ENCODE peak calls at places on chromosomes 4 and X, in five cellular contexts. One of them, this sample, is unnamed.
A peak's percentile ranks its signal among the peaks of the same experiment; 100 is the strongest.

GRCh38 chr4:175346381-175346780 is 428.2 kb downstream of the ADAM29 start:
- DNase-seq in HL-60: no peak
- DNase-seq in stimulated activated CD4-positive, alpha-beta T cell treated with anti-CD3 and anti-CD28 coated beads, Interleukin-4, amount 100 ng/mL, for 24 hours: no peak
- DNase-seq in stimulated activated naive CD4-positive, alpha-beta T cell: no peak
- DNase-seq in NCI-H774: no peak
- DNase-seq in this sample: peak; percentile 31

GRCh38 chr4:24991015-24991414 is 39.7 kb downstream of the LGI2 start:
- DNase-seq in HL-60: no peak
- DNase-seq in stimulated activated CD4-positive, alpha-beta T cell treated with anti-CD3 and anti-CD28 coated beads, Interleukin-4, amount 100 ng/mL, for 24 hours: no peak
- DNase-seq in stimulated activated naive CD4-positive, alpha-beta T cell: no peak
- DNase-seq in NCI-H774: no peak
- DNase-seq in this sample: peak; percentile 41

GRCh38 chr4:108035691-108036090 is 46.0 kb downstream of the HADH start:
- DNase-seq in HL-60: no peak
- DNase-seq in stimulated activated CD4-positive, alpha-beta T cell treated with anti-CD3 and anti-CD28 coated beads, Interleukin-4, amount 100 ng/mL, for 24 hours: no peak
- DNase-seq in stimulated activated naive CD4-positive, alpha-beta T cell: no peak
- DNase-seq in NCI-H774: no peak
- DNase-seq in this sample: no peak

GRCh38 chr4:20288846-20289512 is 37.3 kb downstream of the SLIT2 start:
- DNase-seq in HL-60: no peak
- DNase-seq in stimulated activated CD4-positive, alpha-beta T cell treated with anti-CD3 and anti-CD28 coated beads, Interleukin-4, amount 100 ng/mL, for 24 hours: no peak
- DNase-seq in stimulated activated naive CD4-positive, alpha-beta T cell: no peak
- DNase-seq in NCI-H774: no peak
- DNase-seq in this sample: peak; percentile 41

GRCh38 chr4:94491322-94491721 is 39.6 kb downstream of the PDLIM5 start:
- DNase-seq in HL-60: no peak
- DNase-seq in stimulated activated CD4-positive, alpha-beta T cell treated with anti-CD3 and anti-CD28 coated beads, Interleukin-4, amount 100 ng/mL, for 24 hours: no peak
- DNase-seq in stimulated activated naive CD4-positive, alpha-beta T cell: no peak
- DNase-seq in NCI-H774: no peak
- DNase-seq in this sample: peak; percentile 25

GRCh38 chr4:158610790-158611189 is 60.9 kb downstream of the C4orf46 start:
- DNase-seq in HL-60: no peak
- DNase-seq in stimulated activated CD4-positive, alpha-beta T cell treated with anti-CD3 and anti-CD28 coated beads, Interleukin-4, amount 100 ng/mL, for 24 hours: no peak
- DNase-seq in stimulated activated naive CD4-positive, alpha-beta T cell: no peak
- DNase-seq in NCI-H774: no peak
- DNase-seq in this sample: no peak

GRCh38 chrX:137707348-137707747 is 141.4 kb downstream of the ZIC3 start:
- DNase-seq in HL-60: no peak
- DNase-seq in stimulated activated CD4-positive, alpha-beta T cell treated with anti-CD3 and anti-CD28 coated beads, Interleukin-4, amount 100 ng/mL, for 24 hours: no peak
- DNase-seq in stimulated activated naive CD4-positive, alpha-beta T cell: no peak
- DNase-seq in NCI-H774: no peak
- DNase-seq in this sample: no peak

GRCh38 chr4:81351653-81352455 is 119.9 kb downstream of the RASGEF1B start:
- DNase-seq in HL-60: peak; percentile 27
- DNase-seq in stimulated activated CD4-positive, alpha-beta T cell treated with anti-CD3 and anti-CD28 coated beads, Interleukin-4, amount 100 ng/mL, for 24 hours: peak; percentile 66
- DNase-seq in stimulated activated naive CD4-positive, alpha-beta T cell: peak; percentile 3
- DNase-seq in NCI-H774: peak; percentile 38
- DNase-seq in this sample: peak; percentile 41

GRCh38 chr4:141352775-141353544 is 132.3 kb downstream of the ZNF330 start:
- DNase-seq in HL-60: peak; percentile 54
- DNase-seq in stimulated activated CD4-positive, alpha-beta T cell treated with anti-CD3 and anti-CD28 coated beads, Interleukin-4, amount 100 ng/mL, for 24 hours: no peak
- DNase-seq in stimulated activated naive CD4-positive, alpha-beta T cell: no peak
- DNase-seq in NCI-H774: no peak
- DNase-seq in this sample: peak; percentile 25

GRCh38 chrX:139094671-139095592 is 383.4 kb upstream of the FGF13 start:
- DNase-seq in HL-60: no peak
- DNase-seq in stimulated activated CD4-positive, alpha-beta T cell treated with anti-CD3 and anti-CD28 coated beads, Interleukin-4, amount 100 ng/mL, for 24 hours: no peak
- DNase-seq in stimulated activated naive CD4-positive, alpha-beta T cell: no peak
- DNase-seq in NCI-H774: no peak
- DNase-seq in this sample: no peak

GRCh38 chr4:109072595-109072994 is 229.9 kb downstream of the COL25A1 start:
- DNase-seq in HL-60: peak; percentile 92
- DNase-seq in stimulated activated CD4-positive, alpha-beta T cell treated with anti-CD3 and anti-CD28 coated beads, Interleukin-4, amount 100 ng/mL, for 24 hours: no peak
- DNase-seq in stimulated activated naive CD4-positive, alpha-beta T cell: no peak
- DNase-seq in NCI-H774: no peak
- DNase-seq in this sample: peak; percentile 28

GRCh38 chr4:120773641-120774040 is 148.9 kb downstream of the PRDM5 start:
- DNase-seq in HL-60: peak; percentile 12
- DNase-seq in stimulated activated CD4-positive, alpha-beta T cell treated with anti-CD3 and anti-CD28 coated beads, Interleukin-4, amount 100 ng/mL, for 24 hours: no peak
- DNase-seq in stimulated activated naive CD4-positive, alpha-beta T cell: no peak
- DNase-seq in NCI-H774: no peak
- DNase-seq in this sample: no peak

GRCh38 chr4:47287735-47288134 is 175.8 kb downstream of the COMMD8 start:
- DNase-seq in HL-60: no peak
- DNase-seq in stimulated activated CD4-positive, alpha-beta T cell treated with anti-CD3 and anti-CD28 coated beads, Interleukin-4, amount 100 ng/mL, for 24 hours: no peak
- DNase-seq in stimulated activated naive CD4-positive, alpha-beta T cell: no peak
- DNase-seq in NCI-H774: no peak
- DNase-seq in this sample: peak; percentile 1

GRCh38 chr4:41379230-41379629 is 122.5 kb downstream of the UCHL1 start:
- DNase-seq in HL-60: no peak
- DNase-seq in stimulated activated CD4-positive, alpha-beta T cell treated with anti-CD3 and anti-CD28 coated beads, Interleukin-4, amount 100 ng/mL, for 24 hours: no peak
- DNase-seq in stimulated activated naive CD4-positive, alpha-beta T cell: no peak
- DNase-seq in NCI-H774: no peak
- DNase-seq in this sample: no peak

GRCh38 chrX:119459181-119459580 is 9.1 kb upstream of the SLC25A5 start:
- DNase-seq in HL-60: no peak
- DNase-seq in stimulated activated CD4-positive, alpha-beta T cell treated with anti-CD3 and anti-CD28 coated beads, Interleukin-4, amount 100 ng/mL, for 24 hours: no peak
- DNase-seq in stimulated activated naive CD4-positive, alpha-beta T cell: no peak
- DNase-seq in NCI-H774: no peak
- DNase-seq in this sample: peak; percentile 33

GRCh38 chr4:155811171-155811570 is 52.4 kb downstream of the GUCY1B1 start:
- DNase-seq in HL-60: no peak
- DNase-seq in stimulated activated CD4-positive, alpha-beta T cell treated with anti-CD3 and anti-CD28 coated beads, Interleukin-4, amount 100 ng/mL, for 24 hours: no peak
- DNase-seq in stimulated activated naive CD4-positive, alpha-beta T cell: no peak
- DNase-seq in NCI-H774: no peak
- DNase-seq in this sample: peak; percentile 10

GRCh38 chr4:43244688-43245382 is 352.3 kb downstream of the GRXCR1 start:
- DNase-seq in HL-60: no peak
- DNase-seq in stimulated activated CD4-positive, alpha-beta T cell treated with anti-CD3 and anti-CD28 coated beads, Interleukin-4, amount 100 ng/mL, for 24 hours: no peak
- DNase-seq in stimulated activated naive CD4-positive, alpha-beta T cell: no peak
- DNase-seq in NCI-H774: no peak
- DNase-seq in this sample: no peak

GRCh38 chrX:104565791-104566687 is at the start of gene IL1RAPL2:
- DNase-seq in HL-60: no peak
- DNase-seq in stimulated activated CD4-positive, alpha-beta T cell treated with anti-CD3 and anti-CD28 coated beads, Interleukin-4, amount 100 ng/mL, for 24 hours: no peak
- DNase-seq in stimulated activated naive CD4-positive, alpha-beta T cell: no peak
- DNase-seq in NCI-H774: peak; percentile 1
- DNase-seq in this sample: no peak

GRCh38 chr4:114277690-114278089 is 298.2 kb upstream of the ARSJ start:
- DNase-seq in HL-60: no peak
- DNase-seq in stimulated activated CD4-positive, alpha-beta T cell treated with anti-CD3 and anti-CD28 coated beads, Interleukin-4, amount 100 ng/mL, for 24 hours: no peak
- DNase-seq in stimulated activated naive CD4-positive, alpha-beta T cell: no peak
- DNase-seq in NCI-H774: no peak
- DNase-seq in this sample: peak; percentile 35

GRCh38 chr4:77636902-77637301 is 31.3 kb downstream of the CXCL13 start:
- DNase-seq in HL-60: no peak
- DNase-seq in stimulated activated CD4-positive, alpha-beta T cell treated with anti-CD3 and anti-CD28 coated beads, Interleukin-4, amount 100 ng/mL, for 24 hours: no peak
- DNase-seq in stimulated activated naive CD4-positive, alpha-beta T cell: no peak
- DNase-seq in NCI-H774: no peak
- DNase-seq in this sample: peak; percentile 80

GRCh38 chr4:166017804-166018203 is 144.8 kb downstream of the TLL1 start:
- DNase-seq in HL-60: no peak
- DNase-seq in stimulated activated CD4-positive, alpha-beta T cell treated with anti-CD3 and anti-CD28 coated beads, Interleukin-4, amount 100 ng/mL, for 24 hours: no peak
- DNase-seq in stimulated activated naive CD4-positive, alpha-beta T cell: no peak
- DNase-seq in NCI-H774: no peak
- DNase-seq in this sample: no peak

GRCh38 chr4:10157478-10158354 is 41.1 kb upstream of the WDR1 start:
- DNase-seq in HL-60: no peak
- DNase-seq in stimulated activated CD4-positive, alpha-beta T cell treated with anti-CD3 and anti-CD28 coated beads, Interleukin-4, amount 100 ng/mL, for 24 hours: peak; percentile 50
- DNase-seq in stimulated activated naive CD4-positive, alpha-beta T cell: no peak
- DNase-seq in NCI-H774: peak; percentile 74
- DNase-seq in this sample: peak; percentile 63

GRCh38 chrX:120271218-120271617 is 20.6 kb downstream of the ZBTB33 start:
- DNase-seq in HL-60: no peak
- DNase-seq in stimulated activated CD4-positive, alpha-beta T cell treated with anti-CD3 and anti-CD28 coated beads, Interleukin-4, amount 100 ng/mL, for 24 hours: no peak
- DNase-seq in stimulated activated naive CD4-positive, alpha-beta T cell: no peak
- DNase-seq in NCI-H774: no peak
- DNase-seq in this sample: no peak

GRCh38 chrX:106898462-106898861 is 4.7 kb downstream of the RIPPLY1 start:
- DNase-seq in HL-60: peak; percentile 3
- DNase-seq in stimulated activated CD4-positive, alpha-beta T cell treated with anti-CD3 and anti-CD28 coated beads, Interleukin-4, amount 100 ng/mL, for 24 hours: no peak
- DNase-seq in stimulated activated naive CD4-positive, alpha-beta T cell: no peak
- DNase-seq in NCI-H774: no peak
- DNase-seq in this sample: peak; percentile 47

GRCh38 chrX:17237146-17237545 is 137.9 kb upstream of the NHS start:
- DNase-seq in HL-60: no peak
- DNase-seq in stimulated activated CD4-positive, alpha-beta T cell treated with anti-CD3 and anti-CD28 coated beads, Interleukin-4, amount 100 ng/mL, for 24 hours: no peak
- DNase-seq in stimulated activated naive CD4-positive, alpha-beta T cell: no peak
- DNase-seq in NCI-H774: no peak
- DNase-seq in this sample: no peak

GRCh38 chr4:151043803-151044535 is 28.9 kb upstream of the LRBA start:
- DNase-seq in HL-60: no peak
- DNase-seq in stimulated activated CD4-positive, alpha-beta T cell treated with anti-CD3 and anti-CD28 coated beads, Interleukin-4, amount 100 ng/mL, for 24 hours: no peak
- DNase-seq in stimulated activated naive CD4-positive, alpha-beta T cell: no peak
- DNase-seq in NCI-H774: no peak
- DNase-seq in this sample: no peak

GRCh38 chr4:666436-666810 is 7.7 kb downstream of the ATP5ME start:
- DNase-seq in HL-60: no peak
- DNase-seq in stimulated activated CD4-positive, alpha-beta T cell treated with anti-CD3 and anti-CD28 coated beads, Interleukin-4, amount 100 ng/mL, for 24 hours: no peak
- DNase-seq in stimulated activated naive CD4-positive, alpha-beta T cell: no peak
- DNase-seq in NCI-H774: no peak
- DNase-seq in this sample: no peak

GRCh38 chrX:13487731-13488505 is 81.5 kb upstream of the EGFL6 start:
- DNase-seq in HL-60: no peak
- DNase-seq in stimulated activated CD4-positive, alpha-beta T cell treated with anti-CD3 and anti-CD28 coated beads, Interleukin-4, amount 100 ng/mL, for 24 hours: peak; percentile 46
- DNase-seq in stimulated activated naive CD4-positive, alpha-beta T cell: peak; percentile 8
- DNase-seq in NCI-H774: peak; percentile 17
- DNase-seq in this sample: peak; percentile 87

GRCh38 chrX:41781500-41781899 is 57.5 kb downstream of the GPR82 start:
- DNase-seq in HL-60: peak; percentile 8
- DNase-seq in stimulated activated CD4-positive, alpha-beta T cell treated with anti-CD3 and anti-CD28 coated beads, Interleukin-4, amount 100 ng/mL, for 24 hours: peak; percentile 10
- DNase-seq in stimulated activated naive CD4-positive, alpha-beta T cell: no peak
- DNase-seq in NCI-H774: peak; percentile 14
- DNase-seq in this sample: peak; percentile 26

GRCh38 chr4:123418486-123418931 is 21.9 kb downstream of the SPRY1 start:
- DNase-seq in HL-60: no peak
- DNase-seq in stimulated activated CD4-positive, alpha-beta T cell treated with anti-CD3 and anti-CD28 coated beads, Interleukin-4, amount 100 ng/mL, for 24 hours: no peak
- DNase-seq in stimulated activated naive CD4-positive, alpha-beta T cell: no peak
- DNase-seq in NCI-H774: peak; percentile 52
- DNase-seq in this sample: peak; percentile 88

GRCh38 chr4:83582289-83582756 is 46.4 kb downstream of the GPAT3 start:
- DNase-seq in HL-60: no peak
- DNase-seq in stimulated activated CD4-positive, alpha-beta T cell treated with anti-CD3 and anti-CD28 coated beads, Interleukin-4, amount 100 ng/mL, for 24 hours: no peak
- DNase-seq in stimulated activated naive CD4-positive, alpha-beta T cell: no peak
- DNase-seq in NCI-H774: no peak
- DNase-seq in this sample: peak; percentile 50

GRCh38 chr4:13857397-13857796 is 229.9 kb upstream of the BOD1L1 start:
- DNase-seq in HL-60: no peak
- DNase-seq in stimulated activated CD4-positive, alpha-beta T cell treated with anti-CD3 and anti-CD28 coated beads, Interleukin-4, amount 100 ng/mL, for 24 hours: no peak
- DNase-seq in stimulated activated naive CD4-positive, alpha-beta T cell: no peak
- DNase-seq in NCI-H774: no peak
- DNase-seq in this sample: no peak

GRCh38 chr4:24630937-24631336 is 46.6 kb upstream of the DHX15 start:
- DNase-seq in HL-60: no peak
- DNase-seq in stimulated activated CD4-positive, alpha-beta T cell treated with anti-CD3 and anti-CD28 coated beads, Interleukin-4, amount 100 ng/mL, for 24 hours: no peak
- DNase-seq in stimulated activated naive CD4-positive, alpha-beta T cell: no peak
- DNase-seq in NCI-H774: no peak
- DNase-seq in this sample: no peak

GRCh38 chrX:132401935-132402334 is 86.9 kb downstream of the MBNL3 start:
- DNase-seq in HL-60: no peak
- DNase-seq in stimulated activated CD4-positive, alpha-beta T cell treated with anti-CD3 and anti-CD28 coated beads, Interleukin-4, amount 100 ng/mL, for 24 hours: no peak
- DNase-seq in stimulated activated naive CD4-positive, alpha-beta T cell: no peak
- DNase-seq in NCI-H774: no peak
- DNase-seq in this sample: no peak

GRCh38 chr4:163610642-163611041 is 116.2 kb downstream of the TMA16 start:
- DNase-seq in HL-60: no peak
- DNase-seq in stimulated activated CD4-positive, alpha-beta T cell treated with anti-CD3 and anti-CD28 coated beads, Interleukin-4, amount 100 ng/mL, for 24 hours: no peak
- DNase-seq in stimulated activated naive CD4-positive, alpha-beta T cell: no peak
- DNase-seq in NCI-H774: no peak
- DNase-seq in this sample: no peak

GRCh38 chr4:124318292-124318691 is 394.2 kb downstream of the ANKRD50 start:
- DNase-seq in HL-60: no peak
- DNase-seq in stimulated activated CD4-positive, alpha-beta T cell treated with anti-CD3 and anti-CD28 coated beads, Interleukin-4, amount 100 ng/mL, for 24 hours: no peak
- DNase-seq in stimulated activated naive CD4-positive, alpha-beta T cell: no peak
- DNase-seq in NCI-H774: no peak
- DNase-seq in this sample: no peak

This sample was measured in RPMI7951.